ENCODE peak calls at places on chromosomes 11 and 22, in ten cellular contexts. I, E, W, V, Y, R, C, K, F and H are unnamed samples. For H3K27me3, the result is how much of the 10 kb centered on the place peaks cover.

GRCh38 chr11:110907629-110908028 is 195.4 kb upstream of the ARHGAP20 start:
- DNase-seq in K (no peak), W (no peak), F (no peak), V (no peak), I (no peak), Y (peak), C (peak), R (peak), E (no peak), H (peak)

GRCh38 chr22:48707749-48708557 is 1119.7 kb downstream of the BRD1 start:
- DNase-seq in Y (no peak), V (no peak), C (no peak), E (no peak), R (no peak), F (no peak), K (no peak), I (no peak), W (peak), H (peak)

GRCh38 chr11:1272531-1272930 is 36.9 kb downstream of the TOLLIP start:
- DNase-seq in Y (no peak), R (no peak), I (no peak), W (no peak), C (no peak), K (no peak), F (no peak), E (no peak), V (peak), H (peak)

GRCh38 chr11:27213232-27213660 is 149.8 kb downstream of the CCDC34 start:
- DNase-seq in W (no peak), F (no peak), C (peak), V (no peak), K (no peak), E (no peak), Y (no peak), I (no peak), R (peak), H (no peak)

GRCh38 chr11:74453373-74453975 is 13.9 kb downstream of the KCNE3 start:
- DNase-seq in W (peak), Y (peak), C (peak), I (peak), F (peak), R (peak), V (peak), E (peak), K (peak), H (peak)

GRCh38 chr22:30390974-30391691 is 3.9 kb upstream of the RNF215 start:
- DNase-seq in W (peak), C (peak), V (peak), E (no peak), Y (peak), F (no peak), K (peak), I (peak), R (peak), H (peak)

GRCh38 chr11:73028621-73029020 is 113.5 kb downstream of the FCHSD2 start:
- DNase-seq in Y (no peak), K (no peak), C (no peak), W (no peak), R (no peak), F (peak), V (no peak), E (no peak), I (no peak), H (no peak)

GRCh38 chr22:31212783-31213626 is 907 bp downstream of the LIMK2 start:
- DNase-seq in I (no peak), Y (no peak), E (no peak), W (no peak), C (no peak), V (no peak), K (peak), R (no peak), F (no peak), H (no peak)

GRCh38 chr11:133520707-133521106 is 11.6 kb downstream of the OPCML start:
- DNase-seq in C (no peak), F (no peak), K (no peak), R (no peak), Y (peak), E (no peak), V (no peak), I (no peak), W (peak), H (no peak)

GRCh38 chr11:101880208-101880607 is 34.6 kb upstream of the CEP126 start:
- DNase-seq in I (no peak), F (no peak), V (no peak), Y (no peak), K (peak), C (peak), R (no peak), W (no peak), E (no peak), H (no peak)

GRCh38 chr22:38468761-38469305 is 937 bp downstream of the KDELR3 start:
- DNase-seq in R (no peak), Y (no peak), V (no peak), K (no peak), C (no peak), F (no peak), E (no peak), I (no peak), W (no peak), H (peak)

GRCh38 chr11:17544181-17544622 is at the start of gene USH1C:
- DNase-seq in C (no peak), W (peak), Y (peak), F (no peak), V (no peak), E (no peak), I (peak), R (no peak), K (peak), H (peak)

GRCh38 chr11:64009710-64010109 is 23.5 kb downstream of the OTUB1 start:
- DNase-seq in F (no peak), Y (no peak), C (no peak), W (no peak), R (no peak), I (no peak), E (no peak), V (no peak), K (no peak), H (no peak)

GRCh38 chr22:30873661-30874060 is 94.9 kb downstream of the MORC2 start:
- DNase-seq in E (no peak), I (peak), C (no peak), W (no peak), V (no peak), R (no peak), Y (no peak), K (no peak), F (no peak), H (no peak)

GRCh38 chr11:118503216-118503615 is 24.1 kb upstream of the TTC36 start:
- DNase-seq in C (no peak), R (no peak), W (no peak), V (no peak), E (no peak), F (no peak), Y (no peak), I (no peak), K (no peak), H (no peak)

GRCh38 chr11:105553015-105553414 is 56.9 kb upstream of the GRIA4 start:
- DNase-seq in Y (no peak), R (peak), K (no peak), I (no peak), E (no peak), W (no peak), V (no peak), C (peak), F (no peak), H (no peak)

GRCh38 chr11:115530752-115531151 is 26.5 kb upstream of the CADM1 start:
- DNase-seq in C (no peak), K (no peak), W (no peak), V (no peak), I (no peak), E (no peak), Y (no peak), F (no peak), R (no peak), H (no peak)

GRCh38 chr11:108788565-108789199 is 123.8 kb downstream of the DDX10 start:
- DNase-seq in Y (no peak), K (no peak), W (no peak), C (peak), E (no peak), F (no peak), V (no peak), I (no peak), R (no peak), H (peak)

GRCh38 chr22:29071261-29072045 is 1.4 kb upstream of the KREMEN1 start:
- DNase-seq in Y (peak), K (no peak), R (no peak), I (peak), F (no peak), W (no peak), C (no peak), V (no peak), E (peak), H (peak)

GRCh38 chr22:33108037-33108436 is 49.9 kb upstream of the SYN3 start:
- DNase-seq in I (no peak), Y (no peak), E (no peak), F (no peak), R (no peak), V (no peak), K (no peak), C (no peak), W (no peak), H (no peak)

GRCh38 chr11:123304828-123305530 is 109.9 kb upstream of the CLMP start:
- DNase-seq in K (no peak), Y (no peak), F (no peak), I (peak), R (no peak), W (no peak), E (no peak), V (no peak), C (no peak), H (no peak)

GRCh38 chr11:120839201-120839600 is 184.7 kb upstream of the TBCEL start:
- DNase-seq in W (no peak), F (no peak), R (no peak), V (no peak), E (no peak), K (no peak), I (no peak), C (no peak), Y (no peak), H (no peak)

GRCh38 chr11:128890543-128891409 is at the start of gene KCNJ5:
- DNase-seq in F (no peak), R (no peak), Y (peak), K (peak), W (peak), C (no peak), E (no peak), I (peak), V (peak), H (peak)

GRCh38 chr11:55357560-55358184 is 10.1 kb upstream of the OR4A15 start:
- DNase-seq in E (no peak), F (no peak), Y (no peak), R (no peak), W (no peak), V (no peak), K (no peak), C (no peak), I (no peak), H (no peak)

GRCh38 chr11:122851366-122852011 is 13.2 kb downstream of the CRTAM start:
- DNase-seq in R (no peak), Y (no peak), E (no peak), V (no peak), C (no peak), K (no peak), I (no peak), W (no peak), F (no peak), H (no peak)

GRCh38 chr11:91421586-91421985 is 803.0 kb upstream of the FAT3 start:
- DNase-seq in F (no peak), W (no peak), V (no peak), E (no peak), R (no peak), K (no peak), Y (no peak), I (no peak), C (no peak), H (no peak)

GRCh38 chr11:17743808-17744119 is 9.2 kb downstream of the KCNC1 start:
- DNase-seq in E (no peak), Y (no peak), C (no peak), R (peak), K (no peak), I (no peak), W (no peak), F (no peak), V (no peak), H (no peak)

GRCh38 chr11:133961890-133962289 is 5.1 kb upstream of the IGSF9B start:
- DNase-seq in Y (no peak), F (no peak), R (no peak), I (no peak), C (no peak), K (no peak), V (no peak), W (no peak), E (no peak), H (no peak)

GRCh38 chr11:102317768-102318103 is 452 bp downstream of the BIRC3 start:
- DNase-seq in E (no peak), C (no peak), V (no peak), R (no peak), F (no peak), I (no peak), W (no peak), Y (no peak), K (no peak), H (no peak)

GRCh38 chr11:31689559-31689958 is 121.6 kb downstream of the PAX6 start:
- DNase-seq in R (no peak), K (no peak), Y (no peak), E (no peak), W (no peak), I (no peak), V (no peak), C (no peak), F (no peak), H (no peak)

GRCh38 chr11:44711772-44712608 is 14.8 kb upstream of the TSPAN18 start:
- DNase-seq in I (no peak), W (no peak), Y (no peak), E (no peak), C (no peak), K (peak), V (no peak), F (no peak), R (no peak), H (no peak)

GRCh38 chr11:44713022-44713421 is 13.7 kb upstream of the TSPAN18 start:
- DNase-seq in W (no peak), E (no peak), K (no peak), R (no peak), F (no peak), V (no peak), C (no peak), I (no peak), Y (no peak), H (no peak)

GRCh38 chr11:44718057-44718456 is 8.7 kb upstream of the TSPAN18 start:
- DNase-seq in R (no peak), I (no peak), W (no peak), Y (no peak), F (no peak), C (no peak), K (no peak), E (no peak), V (no peak), H (no peak)

GRCh38 chr11:44718612-44719390 is 8.0 kb upstream of the TSPAN18 start:
- DNase-seq in C (no peak), R (no peak), E (no peak), W (no peak), Y (no peak), K (no peak), I (no peak), F (no peak), V (no peak), H (no peak)

GRCh38 chr11:44716256-44716655 is 10.5 kb upstream of the TSPAN18 start:
- DNase-seq in W (no peak), R (no peak), I (no peak), K (no peak), C (no peak), E (no peak), Y (no peak), V (no peak), F (no peak), H (no peak)
- H3K27me3 ChIP-seq in W (under half), R (under half), I (under half), K (under half), C (under half), E (under half), Y (under half), V (under half), F (under half), H (under half)

DNA sequence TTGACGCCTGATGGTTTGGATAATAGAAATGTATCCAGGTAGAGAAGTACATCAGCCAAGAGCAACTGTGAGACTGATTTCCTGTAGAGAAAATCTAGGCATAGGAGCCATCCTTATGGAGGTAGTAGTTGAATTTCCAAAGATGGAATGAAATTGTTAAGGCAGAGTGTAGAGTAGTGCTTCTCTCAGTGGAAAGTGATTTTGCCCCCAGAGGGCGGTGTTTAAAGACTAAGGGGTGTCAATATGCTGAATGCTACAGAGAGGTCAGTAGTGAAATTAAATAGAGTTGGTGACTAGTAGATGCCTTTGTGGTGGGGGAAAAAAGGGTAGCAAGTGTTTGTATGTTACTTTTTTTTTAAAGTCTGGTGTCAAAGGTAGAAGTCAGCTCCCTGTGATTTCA is 54.5 kb downstream of the TRIM44 start:
- DNase-seq in C (no peak), F (no peak), R (no peak), K (no peak), W (no peak), Y (no peak), I (no peak), E (no peak), V (no peak), H (no peak)
- TF ChIP-seq CTCF in C (peak), F (no peak), R (no peak), K (peak), W (no peak), Y (no peak), I (no peak), E (no peak), V (no peak), H (no peak)

DNA sequence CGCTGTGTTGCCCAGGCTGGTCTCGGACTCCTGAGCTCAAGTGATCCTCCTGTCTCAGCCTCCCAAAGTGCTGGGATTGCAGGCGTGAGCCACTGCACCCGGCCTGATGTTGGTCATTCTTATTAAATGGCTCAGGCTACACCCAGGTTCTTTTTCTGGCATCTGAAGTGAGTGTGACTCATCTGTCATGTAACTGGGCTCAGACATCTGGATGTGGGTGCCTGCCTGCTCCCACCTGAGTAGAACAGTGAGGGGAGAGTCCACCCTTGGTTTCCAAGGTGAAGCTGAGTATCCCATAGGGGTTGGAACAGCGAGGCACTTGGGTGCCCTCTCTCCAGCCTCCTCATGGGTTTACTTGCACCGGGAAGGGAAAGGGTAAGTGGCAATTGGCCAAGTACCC is 36.7 kb upstream of the EIF3D start:
- DNase-seq in K (no peak), V (no peak), Y (no peak), R (no peak), F (no peak), E (no peak), C (no peak), W (no peak), I (no peak), H (no peak)
- H3K27me3 ChIP-seq in K (under half), V (under half), Y (under half), R (under half), F (under half), E (under half), C (under half), W (half or more), I (under half), H (under half)

GRCh38 chr22:26499188-26499703 is 13.0 kb downstream of the TFIP11 start:
- DNase-seq in R (no peak), V (no peak), Y (no peak), K (no peak), W (no peak), E (no peak), F (no peak), I (no peak), C (no peak), H (no peak)

GRCh38 chr22:26501996-26502395 is 10.3 kb downstream of the TFIP11 start:
- DNase-seq in R (no peak), F (no peak), V (no peak), Y (no peak), E (no peak), C (no peak), K (no peak), W (no peak), I (no peak), H (no peak)

GRCh38 chr22:26508148-26508547 is 4.1 kb downstream of the TFIP11 start:
- DNase-seq in I (no peak), E (no peak), F (no peak), V (no peak), K (no peak), R (no peak), C (no peak), W (no peak), Y (no peak), H (no peak)

GRCh38 chr22:26503758-26504157 is 8.5 kb downstream of the TFIP11 start:
- DNase-seq in K (no peak), R (no peak), E (no peak), W (no peak), F (no peak), C (no peak), Y (no peak), V (no peak), I (no peak), H (no peak)

DNA sequence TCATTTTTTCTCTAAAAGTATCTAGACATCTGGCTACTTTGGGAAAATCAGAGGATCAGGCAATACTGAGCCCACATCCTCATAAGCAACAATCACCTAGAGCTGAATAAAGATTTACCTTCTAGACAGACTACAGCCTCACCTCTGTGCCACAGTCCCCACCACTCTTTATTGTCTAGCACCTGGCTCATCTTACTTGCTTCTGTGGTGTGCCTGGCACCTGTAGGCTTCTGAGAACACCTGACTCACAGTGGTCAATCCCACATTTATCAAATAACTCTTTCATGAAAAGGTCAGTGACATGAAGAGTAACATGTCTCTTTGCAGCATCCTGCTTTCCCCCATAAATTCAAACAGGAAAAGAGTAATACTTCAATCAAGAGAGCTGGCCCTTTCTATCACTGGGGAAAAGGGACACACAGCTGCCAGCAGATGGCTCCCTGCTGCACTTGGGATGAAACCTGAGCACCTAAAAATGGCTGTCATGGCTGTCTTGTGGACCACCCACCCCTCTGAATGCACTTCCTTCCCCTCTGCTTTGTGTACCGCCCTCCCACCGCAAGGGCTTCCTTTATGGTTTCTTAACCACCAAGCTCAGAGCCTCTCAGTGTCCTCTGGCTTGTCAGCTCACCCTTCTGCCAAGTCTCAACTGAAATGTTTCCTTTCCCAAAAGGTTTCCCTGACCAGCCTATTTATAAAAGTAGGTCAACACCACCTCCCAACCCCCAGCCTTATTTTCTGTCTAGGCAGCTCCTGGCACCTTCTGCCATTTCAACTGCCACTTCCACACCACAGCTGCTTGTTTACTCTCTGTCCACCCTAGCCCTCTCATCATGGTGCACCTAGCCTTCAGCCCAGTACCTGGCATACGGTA is 9.3 kb downstream of the TFIP11 start:
- DNase-seq in C (peak), I (peak), R (no peak), V (peak), E (no peak), W (peak), K (peak), Y (peak), F (no peak), H (no peak)
- TF ChIP-seq CTCF in C (peak), I (peak), R (peak), V (peak), E (peak), W (peak), K (peak), Y (no peak), F (peak), H (peak)

GRCh38 chr11:43941257-43941879 is 1.1 kb upstream of the C11orf96 start:
- DNase-seq in K (peak), I (no peak), F (no peak), W (no peak), R (no peak), V (no peak), C (no peak), E (peak), Y (no peak), H (no peak)

GRCh38 chr11:43944761-43945311 is 2.4 kb downstream of the C11orf96 start:
- DNase-seq in V (peak), E (peak), W (peak), I (peak), Y (peak), R (no peak), C (peak), K (peak), F (peak), H (peak)

GRCh38 chr11:43943357-43943930 is 1.0 kb downstream of the C11orf96 start:
- DNase-seq in E (peak), R (no peak), W (no peak), I (no peak), V (no peak), F (no peak), C (peak), K (no peak), Y (no peak), H (no peak)

GRCh38 chr11:43942651-43943356 is 367 bp downstream of the C11orf96 start:
- DNase-seq in E (peak), I (peak), V (peak), C (peak), Y (no peak), K (peak), R (no peak), F (no peak), W (no peak), H (peak)

GRCh38 chr11:43943931-43944751 is 1.7 kb downstream of the C11orf96 start:
- DNase-seq in V (no peak), C (peak), K (no peak), I (peak), R (no peak), Y (no peak), W (no peak), F (no peak), E (peak), H (no peak)
- H3K27me3 ChIP-seq in V (under half), C (under half), K (half or more), I (under half), R (half or more), Y (under half), W (under half), F (under half), E (under half), H (under half)